ENCODE peak calls at places on chromosome 1, in seven cellular contexts. X, L, R, I, E, M and O are unnamed samples.

GRCh38 chr1:80594013-80594412 is 1206.7 kb upstream of the ADGRL2 start:
- DNase-seq in E (no peak), I (no peak), L (no peak), R (no peak), X (no peak), M (peak; percentile 69), O (no peak)

GRCh38 chr1:171716620-171717019 is 25.2 kb downstream of the VAMP4 start:
- DNase-seq in L (no peak), M (peak; percentile 4), E (no peak), R (peak; percentile 10), X (no peak), I (no peak), O (no peak)

GRCh38 chr1:234331511-234331910 is 41.7 kb upstream of the COA6 start:
- DNase-seq in X (no peak), I (no peak), R (no peak), L (no peak), E (no peak), M (no peak), O (no peak)

GRCh38 chr1:160781914-160782689 is 13.9 kb upstream of the LY9 start:
- DNase-seq in R (no peak), I (peak; percentile 78), X (no peak), M (no peak), E (no peak), L (no peak), O (no peak)

GRCh38 chr1:93766451-93766850 is 84.8 kb upstream of the BCAR3 start:
- DNase-seq in L (no peak), E (no peak), X (no peak), I (no peak), R (no peak), M (no peak), O (no peak)

GRCh38 chr1:153630384-153630783 is 2.1 kb downstream of the S100A1 start:
- DNase-seq in R (no peak), L (no peak), X (no peak), I (no peak), M (no peak), E (no peak), O (no peak)

GRCh38 chr1:83967336-83967735 is 31.6 kb downstream of the TTLL7 start:
- DNase-seq in I (no peak), M (no peak), X (no peak), R (no peak), E (no peak), L (no peak), O (no peak)

GRCh38 chr1:61322769-61323168 is 240.4 kb downstream of the NFIA start:
- DNase-seq in I (no peak), M (no peak), X (no peak), R (no peak), E (no peak), L (no peak), O (no peak)

GRCh38 chr1:36560177-36560576 is 77.5 kb upstream of the CSF3R start:
- DNase-seq in M (no peak), E (no peak), L (no peak), I (no peak), R (no peak), X (no peak), O (no peak)

GRCh38 chr1:54619749-54620148 is 3.6 kb downstream of the FAM151A start:
- DNase-seq in X (no peak), R (no peak), I (no peak), L (no peak), E (no peak), M (no peak), O (no peak)

GRCh38 chr1:231861541-231862481 is 235.2 kb downstream of the DISC1 start:
- DNase-seq in M (no peak), X (no peak), L (no peak), R (peak; percentile 81), I (no peak), E (no peak), O (no peak)

GRCh38 chr1:94106716-94107115 is 14.2 kb downstream of the ABCA4 start:
- DNase-seq in I (no peak), E (no peak), R (peak; percentile 44), M (no peak), X (no peak), L (no peak), O (no peak)

GRCh38 chr1:167447521-167448136 is 70.7 kb downstream of the CD247 start:
- DNase-seq in E (no peak), M (peak; percentile 81), I (peak; percentile 62), L (no peak), R (peak; percentile 3), X (no peak), O (peak; percentile 48)

GRCh38 chr1:55378582-55378981 is 163.4 kb upstream of the USP24 start:
- DNase-seq in X (no peak), E (no peak), L (peak; percentile 74), M (no peak), R (peak; percentile 19), I (peak; percentile 34), O (no peak)

GRCh38 chr1:167949770-167950169 is 12.9 kb upstream of the MPC2 start:
- DNase-seq in L (no peak), I (no peak), E (no peak), X (no peak), M (no peak), R (no peak), O (no peak)

GRCh38 chr1:23577056-23577985 is 18.0 kb upstream of the ID3 start:
- DNase-seq in E (no peak), I (peak; percentile 64), R (peak; percentile 96), M (peak; percentile 18), L (no peak), X (no peak), O (no peak)

GRCh38 chr1:53643061-53643880 is 95.7 kb downstream of the GLIS1 start:
- DNase-seq in L (no peak), E (no peak), M (no peak), I (no peak), R (no peak), X (no peak), O (no peak)

GRCh38 chr1:47931395-47931794 is 65.8 kb downstream of the TRABD2B start:
- DNase-seq in L (no peak), R (peak; percentile 20), E (no peak), X (no peak), M (peak; percentile 55), I (peak; percentile 6), O (no peak)

GRCh38 chr1:160522136-160522535 is 919 bp downstream of the SLAMF6 start:
- DNase-seq in M (no peak), R (no peak), L (no peak), E (no peak), I (peak; percentile 26), X (no peak), O (no peak)

GRCh38 chr1:45512641-45513054 is 9.0 kb downstream of the PRDX1 start:
- DNase-seq in E (no peak), L (peak; percentile 60), I (peak; percentile 33), R (peak; percentile 75), X (no peak), M (peak; percentile 79), O (peak; percentile 44)

GRCh38 chr1:65525297-65526048 is 105.0 kb downstream of the LEPR start:
- DNase-seq in L (peak; percentile 57), M (no peak), E (no peak), X (no peak), R (no peak), I (no peak), O (no peak)

GRCh38 chr1:6166655-6167390 is 13.3 kb downstream of the CHD5 start:
- DNase-seq in L (no peak), I (no peak), M (no peak), R (no peak), X (no peak), E (no peak), O (no peak)

GRCh38 chr1:43975249-43975961 is 645 bp downstream of the ATP6V0B start:
- DNase-seq in R (peak; percentile 37), L (no peak), E (peak; percentile 27), I (peak; percentile 73), X (no peak), M (peak; percentile 30), O (peak; percentile 32)

GRCh38 chr1:94753171-94753972 is 66.8 kb upstream of the SLC44A3 start:
- DNase-seq in X (no peak), R (peak; percentile 44), M (no peak), E (no peak), I (no peak), L (no peak), O (no peak)

GRCh38 chr1:21468597-21468996 is 28.7 kb downstream of the NBPF3 start:
- DNase-seq in E (no peak), M (no peak), L (no peak), X (no peak), I (no peak), R (peak; percentile 62), O (no peak)

GRCh38 chr1:184199797-184200170 is 148.3 kb downstream of the TSEN15 start:
- DNase-seq in M (no peak), I (no peak), R (no peak), E (no peak), L (no peak), X (no peak), O (no peak)

GRCh38 chr1:196997428-196997827 is 20.1 kb downstream of the CFHR5 start:
- DNase-seq in X (no peak), E (no peak), L (no peak), R (peak; percentile 48), M (no peak), I (no peak), O (no peak)

GRCh38 chr1:236419502-236419901 is 25.4 kb downstream of the EDARADD start:
- DNase-seq in E (no peak), X (no peak), I (no peak), L (no peak), M (no peak), R (no peak), O (no peak)

GRCh38 chr1:175599212-175599681 is 144.1 kb downstream of the TNR start:
- DNase-seq in M (no peak), R (no peak), I (peak; percentile 74), X (no peak), L (no peak), E (no peak), O (no peak)

GRCh38 chr1:39788758-39789570 is at the start of gene BMP8B:
- DNase-seq in M (peak; percentile 78), E (peak; percentile 100), L (peak; percentile 76), I (peak; percentile 71), R (peak; percentile 38), X (peak; percentile 65), O (peak; percentile 31)

GRCh38 chr1:54757833-54758232 is 6.5 kb downstream of the PARS2 start:
- DNase-seq in I (no peak), E (no peak), X (no peak), L (no peak), M (no peak), R (no peak), O (no peak)

GRCh38 chr1:63319069-63320023 is 3.0 kb upstream of the FOXD3 start:
- DNase-seq in M (no peak), L (no peak), R (no peak), X (no peak), E (no peak), I (no peak), O (no peak)

GRCh38 chr1:3678361-3679097 is 26.2 kb downstream of the TP73 start:
- DNase-seq in R (no peak), X (no peak), E (no peak), M (peak; percentile 56), I (no peak), L (no peak), O (no peak)

GRCh38 chr1:162832470-162832869 is 28.5 kb downstream of the CCDC190 start:
- DNase-seq in L (no peak), R (no peak), I (no peak), X (no peak), E (no peak), M (no peak), O (no peak)

GRCh38 chr1:41823453-41823852 is 95.3 kb downstream of the HIVEP3 start:
- DNase-seq in M (peak; percentile 6), X (no peak), R (peak; percentile 50), L (peak; percentile 33), E (no peak), I (no peak), O (no peak)

GRCh38 chr1:160829766-160830165 is 32.9 kb downstream of the CD244 start:
- DNase-seq in R (no peak), E (no peak), I (no peak), M (no peak), L (no peak), X (no peak), O (no peak)

GRCh38 chr1:99645199-99645598 is 714 bp upstream of the PALMD start:
- DNase-seq in I (no peak), X (no peak), R (peak; percentile 41), L (no peak), M (peak; percentile 50), E (no peak), O (no peak)